ENCODE peak calls at places on chromosomes 16 and 17, in ten cellular contexts. P, A, C, G, B, H, E, N, D and R are unnamed samples.

GRCh38 chr17:50185724-50186545 is 15.5 kb downstream of the COL1A1 start:
- DNase-seq in E (no peak), A (no peak), D (no peak), P (no peak), N (peak; percentile 52), G (no peak), H (no peak), C (no peak), B (no peak), R (no peak)

GRCh38 chr17:38476549-38476948 is 48.3 kb downstream of the ARHGAP23 start:
- DNase-seq in G (no peak), A (no peak), D (no peak), N (no peak), B (no peak), H (no peak), P (no peak), C (no peak), E (no peak), R (no peak)

GRCh38 chr17:62705116-62705515 is 77.6 kb downstream of the MRC2 start:
- DNase-seq in B (no peak), D (no peak), E (no peak), P (no peak), N (no peak), H (no peak), A (no peak), C (no peak), G (no peak), R (peak; percentile 50)

GRCh38 chr16:4536391-4537106 is 2.0 kb downstream of the CDIP1 start:
- DNase-seq in E (no peak), N (no peak), G (no peak), P (no peak), C (no peak), H (no peak), D (no peak), A (no peak), B (no peak), R (no peak)

GRCh38 chr17:39701012-39701783 is 1.3 kb downstream of the ERBB2 start:
- DNase-seq in C (no peak), N (no peak), P (no peak), G (no peak), H (no peak), A (no peak), E (no peak), B (no peak), D (no peak), R (no peak)

GRCh38 chr16:52494621-52495020 is 52.3 kb downstream of the TOX3 start:
- DNase-seq in E (no peak), G (no peak), D (no peak), C (no peak), P (no peak), N (no peak), B (no peak), H (no peak), A (no peak), R (no peak)

GRCh38 chr17:50902768-50903353 is 36.7 kb upstream of the TOB1 start:
- DNase-seq in C (no peak), D (no peak), A (no peak), P (no peak), H (no peak), N (no peak), B (no peak), G (no peak), E (no peak), R (no peak)

GRCh38 chr17:72631568-72631967 is 460.9 kb downstream of the SLC39A11 start:
- DNase-seq in C (no peak), A (no peak), G (no peak), D (no peak), H (no peak), P (no peak), N (no peak), B (no peak), E (no peak), R (no peak)

GRCh38 chr17:42249681-42250446 is 26.3 kb downstream of the STAT5B start:
- DNase-seq in N (no peak), P (peak; percentile 16), B (no peak), C (no peak), D (no peak), A (peak; percentile 72), E (no peak), G (no peak), H (no peak), R (no peak)

GRCh38 chr16:81939164-81940067 is 71.9 kb downstream of the SDR42E1 start:
- DNase-seq in G (peak; percentile 20), H (no peak), D (no peak), A (no peak), N (no peak), P (no peak), C (no peak), E (no peak), B (no peak), R (no peak)

GRCh38 chr17:47732399-47733046 is 513 bp upstream of the TBX21 start:
- DNase-seq in N (no peak), B (no peak), D (no peak), P (no peak), E (no peak), G (no peak), C (peak; percentile 13), A (no peak), H (no peak), R (peak; percentile 55)

GRCh38 chr16:83513006-83513755 is 294.6 kb upstream of the HSBP1 start:
- DNase-seq in N (peak; percentile 90), B (no peak), A (no peak), H (peak; percentile 88), P (no peak), C (no peak), E (no peak), D (no peak), G (peak; percentile 4), R (no peak)

GRCh38 chr16:27762441-27762840 is 212.5 kb downstream of the KATNIP start:
- DNase-seq in D (peak; percentile 23), C (no peak), G (peak; percentile 36), A (no peak), B (no peak), E (no peak), N (peak; percentile 77), P (no peak), H (no peak), R (no peak)